ENCODE peak calls at places on chromosomes 3 and 15, in five cellular contexts. One of them, this sample, is unnamed.
A peak's percentile ranks its signal among the peaks of the same experiment; 100 is the strongest.

GRCh38 chr15:85618956-85619491 is 175.7 kb downstream of the KLHL25 start:
- DNase-seq in IMR-90: peak; percentile 98
- DNase-seq in mesenchymal stem cell: peak; percentile 98
- DNase-seq in neuronal stem cell: peak; percentile 44
- DNase-seq in H1: no peak
- DNase-seq in this sample: peak; percentile 76

GRCh38 chr3:130517541-130517940 is 564 bp downstream of the COL6A6 start:
- DNase-seq in IMR-90: no peak
- DNase-seq in mesenchymal stem cell: no peak
- DNase-seq in neuronal stem cell: no peak
- DNase-seq in H1: no peak
- DNase-seq in this sample: no peak

GRCh38 chr15:67783303-67783702 is 42.0 kb upstream of the SKOR1 start:
- DNase-seq in IMR-90: no peak
- DNase-seq in mesenchymal stem cell: no peak
- DNase-seq in neuronal stem cell: no peak
- DNase-seq in H1: no peak
- DNase-seq in this sample: no peak

GRCh38 chr15:88454867-88455810 is 12.0 kb downstream of the MRPL46 start:
- DNase-seq in IMR-90: peak; percentile 69
- DNase-seq in mesenchymal stem cell: peak; percentile 75
- DNase-seq in neuronal stem cell: peak; percentile 44
- DNase-seq in H1: peak; percentile 56
- DNase-seq in this sample: peak; percentile 91

GRCh38 chr3:99662838-99663570 is 24.6 kb downstream of the COL8A1 start:
- DNase-seq in IMR-90: no peak
- DNase-seq in mesenchymal stem cell: no peak
- DNase-seq in neuronal stem cell: no peak
- DNase-seq in H1: no peak
- DNase-seq in this sample: no peak

GRCh38 chr3:137471553-137472204 is 292.4 kb upstream of the SOX14 start:
- DNase-seq in IMR-90: no peak
- DNase-seq in mesenchymal stem cell: no peak
- DNase-seq in neuronal stem cell: no peak
- DNase-seq in H1: no peak
- DNase-seq in this sample: peak; percentile 25

GRCh38 chr3:50010959-50011358 is 71.0 kb downstream of the RBM6 start:
- DNase-seq in IMR-90: peak; percentile 62
- DNase-seq in mesenchymal stem cell: peak; percentile 10
- DNase-seq in neuronal stem cell: no peak
- DNase-seq in H1: no peak
- DNase-seq in this sample: peak; percentile 40

GRCh38 chr3:12962292-12962691 is 110.9 kb downstream of the IQSEC1 start:
- DNase-seq in IMR-90: no peak
- DNase-seq in mesenchymal stem cell: no peak
- DNase-seq in neuronal stem cell: no peak
- DNase-seq in H1: no peak
- DNase-seq in this sample: no peak

GRCh38 chr3:10122724-10123123 is 7.2 kb downstream of the BRK1 start:
- DNase-seq in IMR-90: no peak
- DNase-seq in mesenchymal stem cell: no peak
- DNase-seq in neuronal stem cell: no peak
- DNase-seq in H1: no peak
- DNase-seq in this sample: no peak

GRCh38 chr3:2377281-2377680 is 278.6 kb downstream of the CNTN4 start:
- DNase-seq in IMR-90: no peak
- DNase-seq in mesenchymal stem cell: no peak
- DNase-seq in neuronal stem cell: no peak
- DNase-seq in H1: no peak
- DNase-seq in this sample: no peak

GRCh38 chr3:78737988-78738387 is 1029.8 kb downstream of the ROBO1 start:
- DNase-seq in IMR-90: no peak
- DNase-seq in mesenchymal stem cell: peak; percentile 11
- DNase-seq in neuronal stem cell: no peak
- DNase-seq in H1: no peak
- DNase-seq in this sample: no peak

GRCh38 chr15:62085740-62086139 is 19.0 kb downstream of the C2CD4A start:
- DNase-seq in IMR-90: no peak
- DNase-seq in mesenchymal stem cell: no peak
- DNase-seq in neuronal stem cell: no peak
- DNase-seq in H1: no peak
- DNase-seq in this sample: peak; percentile 37

GRCh38 chr3:52455283-52456168 is at the start of gene NISCH:
- DNase-seq in IMR-90: peak; percentile 65
- DNase-seq in mesenchymal stem cell: peak; percentile 75
- DNase-seq in neuronal stem cell: peak; percentile 79
- DNase-seq in H1: no peak
- DNase-seq in this sample: peak; percentile 81
- H3K4me1 ChIP-seq in IMR-90: peaks cover 15% of the 10 kb centered on the region
- H3K4me1 ChIP-seq in mesenchymal stem cell: peaks cover 24% of the 10 kb centered on the region
- H3K4me1 ChIP-seq in neuronal stem cell: peaks cover 39% of the 10 kb centered on the region
- H3K4me1 ChIP-seq in H1: no peaks in the 10 kb centered on the region
- H3K4me1 ChIP-seq in this sample: peaks cover 11% of the 10 kb centered on the region

GRCh38 chr3:194296448-194296831 is 54.7 kb downstream of the CPN2 start:
- DNase-seq in IMR-90: peak; percentile 50
- DNase-seq in mesenchymal stem cell: peak; percentile 75
- DNase-seq in neuronal stem cell: peak; percentile 70
- DNase-seq in H1: no peak
- DNase-seq in this sample: peak; percentile 97
- H3K4me3 ChIP-seq in IMR-90: no peak overlapping the region
- H3K4me3 ChIP-seq in mesenchymal stem cell: peak overlapping the region; percentile 67
- H3K4me3 ChIP-seq in neuronal stem cell: no peak overlapping the region
- H3K4me3 ChIP-seq in H1: peak overlapping the region; percentile 29
- H3K4me3 ChIP-seq in this sample: no peak overlapping the region

DNA sequence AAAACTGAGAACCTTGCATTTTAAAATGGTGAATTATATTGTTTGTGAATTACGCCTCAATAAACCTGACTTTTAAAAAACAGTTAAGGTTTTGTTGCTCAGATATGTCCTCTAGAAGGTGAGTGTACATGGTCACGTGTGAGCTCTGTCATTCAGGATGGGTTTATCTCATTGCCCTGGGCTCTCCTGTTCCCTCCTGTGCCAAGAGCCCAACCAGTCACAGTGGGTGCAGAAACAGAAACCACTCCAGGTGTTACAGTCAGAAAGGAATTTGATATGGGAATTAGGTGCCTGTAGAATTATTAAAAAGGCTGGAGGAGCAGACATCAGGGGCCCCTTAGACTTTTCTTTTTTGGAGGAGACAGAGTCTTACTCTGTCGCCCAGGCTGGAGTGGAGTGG is 196.4 kb downstream of the STT3B start:
- DNase-seq in IMR-90: no peak
- DNase-seq in mesenchymal stem cell: no peak
- DNase-seq in neuronal stem cell: no peak
- DNase-seq in H1: no peak
- DNase-seq in this sample: no peak
- H2BK15ac ChIP-seq in IMR-90: no peak overlapping the region
- H2BK15ac ChIP-seq in mesenchymal stem cell: peak overlapping the region; percentile 83
- H2BK15ac ChIP-seq in neuronal stem cell: no peak overlapping the region
- H2BK15ac ChIP-seq in H1: no peak overlapping the region
- H2BK15ac ChIP-seq in this sample: no peak overlapping the region

DNA sequence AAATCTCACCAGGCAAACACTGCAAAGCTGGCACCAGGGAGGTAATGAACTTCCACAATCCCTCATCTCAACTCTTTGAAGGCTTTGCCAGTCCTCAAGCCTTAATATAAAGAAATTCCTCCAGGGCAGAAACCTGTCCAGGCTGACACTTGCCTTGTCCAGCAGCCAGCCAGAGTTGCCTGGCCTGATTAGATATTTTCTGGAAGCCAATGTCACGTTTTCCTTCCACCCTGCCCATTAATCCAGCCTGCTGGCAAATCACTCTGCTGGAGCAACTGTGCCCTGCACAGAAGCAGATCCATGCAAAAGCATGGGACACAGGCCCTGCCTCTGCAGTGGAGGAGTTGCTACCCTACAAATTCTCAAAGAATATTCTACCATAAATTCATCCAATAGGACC is 56.5 kb downstream of the HEG1 start:
- DNase-seq in IMR-90: no peak
- DNase-seq in mesenchymal stem cell: no peak
- DNase-seq in neuronal stem cell: no peak
- DNase-seq in H1: no peak
- DNase-seq in this sample: no peak
- H3K4me1 ChIP-seq in IMR-90: peaks cover 12% of the 10 kb centered on the region
- H3K4me1 ChIP-seq in mesenchymal stem cell: peaks cover 11% of the 10 kb centered on the region
- H3K4me1 ChIP-seq in neuronal stem cell: peaks cover 43% of the 10 kb centered on the region
- H3K4me1 ChIP-seq in H1: peaks cover 8% of the 10 kb centered on the region
- H3K4me1 ChIP-seq in this sample: no peaks in the 10 kb centered on the region

DNA sequence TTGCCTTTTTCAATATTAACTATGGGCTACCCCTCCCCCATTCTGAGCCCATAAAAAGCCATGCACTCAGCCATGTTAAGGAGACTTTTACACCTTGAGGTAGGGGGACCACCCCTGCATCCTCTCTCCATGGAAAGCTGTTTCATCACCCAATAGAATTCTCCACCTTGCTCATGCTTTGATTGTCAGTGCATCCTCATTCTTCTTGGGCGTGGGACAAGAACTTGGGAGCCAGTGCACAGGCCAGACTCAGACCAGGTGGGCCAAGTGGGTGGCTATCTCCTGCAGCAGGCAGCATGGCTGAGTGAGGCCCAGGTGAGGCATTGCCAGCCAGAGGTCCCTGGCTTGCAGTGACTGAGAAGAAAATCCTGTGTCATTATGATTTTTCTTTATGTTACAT is 357.4 kb upstream of the CDIN1 start:
- DNase-seq in IMR-90: no peak
- DNase-seq in mesenchymal stem cell: no peak
- DNase-seq in neuronal stem cell: no peak
- DNase-seq in H1: no peak
- DNase-seq in this sample: peak; percentile 25
- H3K4me3 ChIP-seq in IMR-90: no peak overlapping the region
- H3K4me3 ChIP-seq in mesenchymal stem cell: no peak overlapping the region
- H3K4me3 ChIP-seq in neuronal stem cell: no peak overlapping the region
- H3K4me3 ChIP-seq in H1: no peak overlapping the region
- H3K4me3 ChIP-seq in this sample: no peak overlapping the region

DNA sequence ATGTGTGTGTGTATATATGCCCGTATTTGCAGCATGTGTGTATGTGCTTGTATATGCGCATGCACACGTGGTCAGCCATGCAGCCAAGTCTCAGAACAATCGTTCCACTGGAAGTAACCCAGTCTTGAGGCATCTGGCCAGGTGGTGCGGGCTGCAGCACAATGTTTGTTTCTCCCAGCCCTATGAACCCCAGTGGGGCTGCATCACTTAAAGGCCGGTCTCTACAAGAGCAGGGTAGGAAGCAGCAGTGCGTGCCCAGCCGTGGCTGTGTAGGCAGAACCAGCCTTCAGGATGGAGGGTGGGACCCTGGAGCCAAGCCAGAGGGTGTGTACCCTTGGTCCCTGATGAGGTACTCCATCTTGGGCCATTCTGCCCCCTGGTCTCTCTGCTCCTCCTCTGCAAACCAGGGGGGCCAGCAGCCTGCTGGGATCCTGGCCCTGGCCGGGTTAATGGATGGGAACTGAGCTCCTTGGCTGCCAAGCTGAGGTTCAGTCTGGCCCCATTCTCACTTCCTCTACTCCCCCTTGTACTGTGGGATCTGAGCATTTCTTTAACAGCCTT is 11.8 kb downstream of the KLF13 start:
- DNase-seq in IMR-90: no peak
- DNase-seq in mesenchymal stem cell: no peak
- DNase-seq in neuronal stem cell: no peak
- DNase-seq in H1: no peak
- DNase-seq in this sample: no peak
- H2BK15ac ChIP-seq in IMR-90: no peak overlapping the region
- H2BK15ac ChIP-seq in mesenchymal stem cell: no peak overlapping the region
- H2BK15ac ChIP-seq in neuronal stem cell: no peak overlapping the region
- H2BK15ac ChIP-seq in H1: no peak overlapping the region
- H2BK15ac ChIP-seq in this sample: no peak overlapping the region

DNA sequence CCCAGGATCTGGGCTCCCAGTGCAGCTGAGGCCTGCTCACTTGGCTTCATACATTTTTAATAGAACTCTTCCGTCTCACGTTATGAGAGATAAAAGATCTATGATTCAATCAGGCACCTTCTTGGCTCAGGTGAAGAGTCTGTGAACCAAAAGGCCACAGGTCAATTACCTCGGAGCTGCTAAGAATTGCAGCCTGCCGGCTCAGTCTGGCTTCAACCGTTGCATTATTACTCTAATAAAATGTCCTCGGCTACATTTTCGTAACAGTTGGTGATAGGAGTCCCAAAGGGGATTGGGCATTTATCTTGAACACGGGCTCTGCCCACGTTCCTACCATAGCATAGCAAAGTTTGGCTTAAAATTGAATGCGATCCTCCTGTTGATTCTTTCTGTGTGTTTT is 176.3 kb downstream of the SLCO3A1 start:
- DNase-seq in IMR-90: no peak
- DNase-seq in mesenchymal stem cell: no peak
- DNase-seq in neuronal stem cell: no peak
- DNase-seq in H1: no peak
- DNase-seq in this sample: no peak
- H3K4me1 ChIP-seq in IMR-90: no peaks in the 10 kb centered on the region
- H3K4me1 ChIP-seq in mesenchymal stem cell: no peaks in the 10 kb centered on the region
- H3K4me1 ChIP-seq in neuronal stem cell: no peaks in the 10 kb centered on the region
- H3K4me1 ChIP-seq in H1: peaks cover 5% of the 10 kb centered on the region
- H3K4me1 ChIP-seq in this sample: no peaks in the 10 kb centered on the region

GRCh38 chr3:122076414-122077292 is 21.5 kb downstream of the CD86 start:
- DNase-seq in IMR-90: no peak
- DNase-seq in mesenchymal stem cell: no peak
- DNase-seq in neuronal stem cell: no peak
- DNase-seq in H1: no peak
- DNase-seq in this sample: no peak
- H3K4me3 ChIP-seq in IMR-90: no peak overlapping the region
- H3K4me3 ChIP-seq in mesenchymal stem cell: no peak overlapping the region
- H3K4me3 ChIP-seq in neuronal stem cell: no peak overlapping the region
- H3K4me3 ChIP-seq in H1: no peak overlapping the region
- H3K4me3 ChIP-seq in this sample: no peak overlapping the region

This sample was measured in mesendoderm.